ENCODE peak calls at places on chromosomes 4 and X, in four cellular contexts. R is heart right ventricle, Q is HAP-1, H is cardiac muscle cell. E is an unnamed sample. For H3K4me1 and H3K27me3, the result is how much of the 10 kb centered on the place peaks cover.

GRCh38 chr4:106172846-106173245 is 143.2 kb downstream of the TBCK start:
- DNase-seq in R (no peak), Q (no peak), H (peak), E (no peak)

GRCh38 chr4:127400736-127401346 is 231.9 kb upstream of the INTU start:
- DNase-seq in R (peak), Q (peak), H (peak), E (peak)

GRCh38 chr4:10163296-10163695 is 46.7 kb upstream of the WDR1 start:
- DNase-seq in R (peak), Q (no peak), H (no peak), E (no peak)

GRCh38 chr4:145734051-145734450 is 54.1 kb downstream of the C4orf51 start:
- DNase-seq in R (no peak), Q (no peak), H (peak), E (no peak)

GRCh38 chrX:24245201-24245600 is 68.7 kb downstream of the SUPT20HL2 start:
- DNase-seq in R (no peak), Q (peak), H (peak), E (no peak)

GRCh38 chr4:101835121-101835904 is 44.8 kb downstream of the BANK1 start:
- DNase-seq in R (no peak), Q (peak), H (peak), E (no peak)

GRCh38 chrX:10781847-10782530 is 161.6 kb upstream of the MID1 start:
- DNase-seq in R (no peak), Q (no peak), H (no peak), E (no peak)

GRCh38 chr4:68288046-68288740 is 42.7 kb upstream of the TMPRSS11B start:
- DNase-seq in R (no peak), Q (no peak), H (no peak), E (no peak)

GRCh38 chrX:47218920-47219815 is 687 bp downstream of the CDK16 start:
- DNase-seq in R (peak), Q (peak), H (peak), E (peak)

GRCh38 chr4:6258741-6259140 is 10.9 kb upstream of the WFS1 start:
- DNase-seq in R (no peak), Q (no peak), H (no peak), E (no peak)

GRCh38 chr4:30854566-30854965 is 134.4 kb downstream of the PCDH7 start:
- DNase-seq in R (no peak), Q (no peak), H (no peak), E (no peak)

GRCh38 chrX:120560405-120560841 is 339 bp downstream of the CUL4B start:
- DNase-seq in R (no peak), Q (peak), H (peak), E (peak)

GRCh38 chr4:40196724-40197281 is at the start of gene RHOH:
- DNase-seq in R (no peak), Q (peak), H (no peak), E (peak)

GRCh38 chr4:106614446-106614845 is 245.9 kb upstream of the GIMD1 start:
- DNase-seq in R (no peak), Q (no peak), H (no peak), E (no peak)

GRCh38 chrX:22090181-22090580 is 58.1 kb downstream of the PHEX start:
- DNase-seq in R (no peak), Q (no peak), H (peak), E (no peak)

GRCh38 chrX:7202206-7202605 is 54.3 kb upstream of the PUDP start:
- DNase-seq in R (no peak), Q (no peak), H (no peak), E (no peak)

GRCh38 chr4:169345207-169345788 is 74.5 kb upstream of the SH3RF1 start:
- DNase-seq in R (no peak), Q (no peak), H (peak), E (no peak)

GRCh38 chr4:33649015-33649414 is 2595.3 kb downstream of the ARAP2 start:
- DNase-seq in R (no peak), Q (no peak), H (peak), E (no peak)

GRCh38 chr4:11805837-11806236 is 377.1 kb upstream of the HS3ST1 start:
- DNase-seq in R (no peak), Q (no peak), H (peak), E (no peak)

GRCh38 chrX:81378550-81378949 is 176.6 kb downstream of the SH3BGRL start:
- DNase-seq in R (no peak), Q (no peak), H (no peak), E (no peak)

GRCh38 chr4:8443801-8444200 is 3.2 kb downstream of the TRMT44 start:
- DNase-seq in R (no peak), Q (no peak), H (no peak), E (no peak)

GRCh38 chr4:141054446-141054845 is 78.8 kb downstream of the RNF150 start:
- DNase-seq in R (no peak), Q (no peak), H (no peak), E (no peak)

GRCh38 chr4:145503486-145504072 is 21.9 kb downstream of the SMAD1 start:
- DNase-seq in R (no peak), Q (no peak), H (no peak), E (no peak)

GRCh38 chr4:1242506-1243450 is 6.2 kb downstream of the CTBP1 start:
- DNase-seq in R (peak), Q (no peak), H (no peak), E (no peak)

GRCh38 chr4:1244978-1245471 is 3.9 kb downstream of the CTBP1 start:
- DNase-seq in R (peak), Q (peak), H (no peak), E (no peak)

GRCh38 chr4:1245481-1246051 is 3.4 kb downstream of the CTBP1 start:
- DNase-seq in R (peak), Q (peak), H (no peak), E (no peak)

GRCh38 chr4:1243451-1244080 is 5.4 kb downstream of the CTBP1 start:
- DNase-seq in R (peak), Q (peak), H (no peak), E (no peak)

GRCh38 chr4:1244081-1244977 is 4.6 kb downstream of the CTBP1 start:
- DNase-seq in R (peak), Q (peak), H (no peak), E (no peak)
- H3K4me1 ChIP-seq in R (half or more), Q (under half), H (under half), E (half or more)

GRCh38 chrX:83508526-83509245 is 596 bp downstream of the POU3F4 start:
- DNase-seq in R (no peak), Q (no peak), H (no peak), E (no peak)
- H3K27me3 ChIP-seq in R (under half), Q (under half), H (half or more), E (under half)

DNA sequence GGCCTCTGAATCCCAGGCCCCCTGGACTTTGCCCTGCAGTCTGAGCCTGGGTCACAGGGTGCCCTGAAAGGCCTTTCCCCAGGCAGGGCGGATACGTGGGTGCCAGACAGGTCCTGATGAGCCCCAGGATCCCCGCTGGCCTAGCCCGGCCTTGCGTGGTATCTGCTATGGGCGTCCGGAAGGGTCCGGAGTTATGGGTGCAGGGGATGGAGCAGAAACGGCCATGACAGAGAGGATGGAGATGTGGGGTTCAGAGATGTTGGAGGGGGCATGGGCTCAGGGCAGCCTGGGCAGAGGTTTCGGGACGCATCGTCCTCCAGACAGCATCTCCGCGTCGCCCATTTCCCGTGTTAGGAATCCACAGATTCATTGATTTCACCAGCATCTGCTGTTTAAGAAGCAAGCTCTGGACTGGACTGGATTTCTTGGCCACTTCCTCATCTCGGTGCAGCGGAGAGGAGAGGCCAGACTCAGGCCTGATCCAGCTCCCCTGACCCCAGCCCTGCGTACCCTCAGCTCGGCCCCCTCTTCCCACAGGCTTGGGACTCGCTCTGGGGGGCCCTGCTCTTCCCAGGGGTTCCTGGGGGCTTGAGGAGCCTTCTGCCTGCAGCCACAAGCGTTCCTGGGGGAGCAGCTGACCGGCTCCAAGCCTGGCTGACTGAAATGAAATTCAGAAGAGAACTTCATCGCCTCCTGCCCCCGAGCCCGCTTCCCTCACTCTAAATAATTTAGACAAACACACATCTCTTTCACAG is 86.9 kb upstream of the ADRA2C start:
- DNase-seq in R (no peak), Q (no peak), H (no peak), E (no peak)
- H3K4me1 ChIP-seq in R (under half), Q (under half), H (under half), E (under half)

DNA sequence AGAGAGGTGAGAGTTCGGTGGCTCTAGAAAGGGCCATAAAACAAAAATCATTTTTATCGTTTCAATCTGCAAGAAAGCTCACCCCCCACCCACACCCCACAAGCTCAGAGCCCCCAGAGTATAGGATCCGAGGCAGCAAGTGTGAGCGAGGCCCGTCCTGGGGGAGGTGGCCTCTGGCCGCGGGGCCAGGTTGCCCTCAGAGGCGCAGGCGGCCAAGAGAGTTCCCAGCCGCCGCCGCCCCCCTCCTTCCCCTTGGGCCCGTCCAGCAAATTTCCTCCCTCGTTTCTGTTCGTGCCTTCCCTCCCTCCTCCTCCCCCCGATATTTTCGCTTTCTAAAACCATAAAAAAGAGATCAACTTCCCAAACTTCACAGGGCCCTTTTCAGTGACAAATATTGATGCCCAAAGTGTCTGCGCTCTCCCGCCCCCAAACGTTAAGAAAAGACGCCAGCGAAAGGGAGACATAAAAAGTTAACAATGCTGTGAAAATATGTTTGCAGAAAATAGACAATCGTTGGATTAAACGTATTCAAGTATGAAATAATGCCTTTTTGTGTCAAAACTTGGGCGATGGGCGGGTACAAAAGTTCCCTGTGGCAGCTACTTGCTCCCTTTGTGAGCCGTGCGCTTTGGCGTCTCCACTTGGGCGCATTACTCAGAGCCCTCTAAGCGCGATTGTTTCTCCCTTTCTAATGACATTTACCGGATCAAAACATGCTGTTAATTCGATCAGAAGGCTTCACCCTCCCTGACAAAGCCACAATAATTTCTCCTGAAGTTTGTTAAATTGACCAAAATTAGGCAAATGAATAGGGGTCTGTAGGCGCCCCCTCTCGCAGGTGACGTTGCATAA is 1.1 kb upstream of the HELT start:
- DNase-seq in R (no peak), Q (peak), H (peak), E (no peak)
- H3K27me3 ChIP-seq in R (under half), Q (half or more), H (half or more), E (under half)

E was measured in CD4-positive, CD25-positive, alpha-beta regulatory T cell.